ENCODE peak calls at places on chromosomes 13 and 19, in four cellular contexts. E is H9, W is small intestine, A is tibial nerve. Y is an unnamed sample.

GRCh38 chr13:114115796-114116195 is 16.6 kb downstream of the RASA3 start:
- DNase-seq in E (no peak), W (no peak), A (peak; percentile 4), Y (no peak)

GRCh38 chr13:85497652-85498051 is 301.6 kb downstream of the SLITRK6 start:
- DNase-seq in W (no peak), A (no peak), E (no peak), Y (no peak)

GRCh38 chr13:37198629-37199028 is 93.2 kb upstream of the CSNK1A1L start:
- DNase-seq in A (no peak), E (peak; percentile 51), W (no peak), Y (no peak)

GRCh38 chr19:30227661-30228112 is 144.5 kb upstream of the ZNF536 start:
- DNase-seq in A (no peak), W (peak; percentile 25), E (peak; percentile 72), Y (peak; percentile 62)

GRCh38 chr19:9251236-9251635 is 506 bp downstream of the OR7E24 start:
- DNase-seq in E (no peak), W (no peak), A (no peak), Y (no peak)

GRCh38 chr13:51324714-51325440 is 14.6 kb upstream of the SERPINE3 start:
- DNase-seq in W (no peak), E (peak; percentile 71), A (no peak), Y (no peak)

GRCh38 chr19:7337380-7338194 is 11.2 kb upstream of the ARHGEF18 start:
- DNase-seq in W (no peak), E (no peak), A (no peak), Y (no peak)

GRCh38 chr19:58544591-58545285 is 874 bp downstream of the TRIM28 start:
- DNase-seq in A (no peak), E (peak; percentile 28), W (peak; percentile 50), Y (no peak)

GRCh38 chr13:112711528-112712265 is 21.9 kb downstream of the ATP11A start:
- DNase-seq in A (peak; percentile 80), E (peak; percentile 93), W (peak; percentile 98), Y (peak; percentile 87)

GRCh38 chr13:107574517-107575215 is 640.7 kb downstream of the LIG4 start:
- DNase-seq in E (no peak), A (no peak), W (no peak), Y (no peak)

GRCh38 chr19:10352764-10353671 is 13.6 kb upstream of the ICAM3 start:
- DNase-seq in W (no peak), E (peak; percentile 98), A (peak; percentile 76), Y (no peak)

GRCh38 chr19:41263042-41263849 is 926 bp upstream of the HNRNPUL1 start:
- DNase-seq in W (peak; percentile 79), A (peak; percentile 53), E (peak; percentile 44), Y (peak; percentile 77)

GRCh38 chr19:49855676-49856573 is 5.0 kb downstream of the PTOV1 start:
- DNase-seq in W (no peak), E (no peak), A (no peak), Y (no peak)

GRCh38 chr13:40597735-40598365 is 68.6 kb downstream of the FOXO1 start:
- DNase-seq in W (no peak), A (no peak), E (no peak), Y (no peak)

GRCh38 chr13:43057653-43058317 is 34.4 kb downstream of the DNAJC15 start:
- DNase-seq in W (peak; percentile 37), E (peak; percentile 43), A (no peak), Y (no peak)

GRCh38 chr19:4984448-4984990 is 15.6 kb downstream of the KDM4B start:
- DNase-seq in W (no peak), A (no peak), E (no peak), Y (peak; percentile 48)

GRCh38 chr13:32754179-32754578 is 167.9 kb downstream of the PDS5B start:
- DNase-seq in A (no peak), E (no peak), W (no peak), Y (no peak)

GRCh38 chr19:40718774-40719391 is 2.0 kb downstream of the ITPKC start:
- DNase-seq in E (peak; percentile 57), A (peak; percentile 58), W (peak; percentile 96), Y (peak; percentile 70)

GRCh38 chr19:49889687-49890348 is 6.9 kb downstream of the IL4I1 start:
- DNase-seq in A (peak; percentile 54), E (peak; percentile 93), W (peak; percentile 64), Y (peak; percentile 93)

GRCh38 chr13:24252136-24252535 is 57.2 kb upstream of the C1QTNF9 start:
- DNase-seq in E (no peak), A (no peak), W (no peak), Y (no peak)

GRCh38 chr13:24249586-24249985 is 59.8 kb upstream of the C1QTNF9 start:
- DNase-seq in E (no peak), A (no peak), W (no peak), Y (no peak)

GRCh38 chr13:24251525-24251924 is 57.9 kb upstream of the C1QTNF9 start:
- DNase-seq in A (no peak), W (peak; percentile 61), E (no peak), Y (no peak)

GRCh38 chr13:24253520-24254150 is 55.7 kb upstream of the C1QTNF9 start:
- DNase-seq in E (no peak), A (no peak), W (no peak), Y (no peak)

GRCh38 chr13:24254151-24254810 is 55.1 kb upstream of the C1QTNF9 start:
- DNase-seq in A (no peak), W (peak; percentile 15), E (no peak), Y (no peak)
- H3K27ac ChIP-seq in A (peak overlapping the region; percentile 56), W (peak overlapping the region; percentile 54), E (no peak overlapping the region), Y (no peak overlapping the region)

GRCh38 chr19:55674841-55675660 is at the start of gene EPN1:
- DNase-seq in A (peak; percentile 89), W (peak; percentile 96), E (peak; percentile 98), Y (peak; percentile 98)

GRCh38 chr19:55673889-55674288 is 1.1 kb upstream of the EPN1 start:
- DNase-seq in W (no peak), A (no peak), E (no peak), Y (no peak)

GRCh38 chr19:55675661-55676354 is 782 bp downstream of the EPN1 start:
- DNase-seq in W (no peak), A (no peak), E (no peak), Y (no peak)

GRCh38 chr19:55673465-55673864 is 1.6 kb upstream of the EPN1 start:
- DNase-seq in E (no peak), W (no peak), A (no peak), Y (no peak)

DNA sequence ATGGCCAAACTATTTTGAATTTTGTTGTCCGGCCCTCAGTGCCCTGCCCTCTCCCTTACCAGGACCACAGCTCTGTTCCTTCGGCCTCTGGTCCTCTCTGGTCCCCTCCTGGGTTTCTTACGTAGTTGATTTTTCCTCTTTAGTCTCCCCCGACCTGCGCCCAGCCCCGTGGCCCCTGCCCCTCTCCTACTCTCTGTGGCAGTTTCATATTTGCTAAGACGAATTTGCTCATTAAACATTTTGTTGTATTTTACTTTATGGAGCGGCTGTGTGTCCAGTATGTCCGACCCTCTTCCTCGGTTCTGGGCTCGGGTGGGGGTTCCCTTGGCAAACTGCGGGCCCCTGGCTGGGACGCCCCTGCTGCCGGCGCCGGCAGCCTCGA is 576 bp upstream of the EPN1 start:
- DNase-seq in E (no peak), W (no peak), A (no peak), Y (no peak)
- H3K4me1 ChIP-seq in E (no peaks in the 10 kb centered on the region), W (peaks cover 6% of the 10 kb centered on the region), A (peaks cover 45% of the 10 kb centered on the region), Y (no peaks in the 10 kb centered on the region)

DNA sequence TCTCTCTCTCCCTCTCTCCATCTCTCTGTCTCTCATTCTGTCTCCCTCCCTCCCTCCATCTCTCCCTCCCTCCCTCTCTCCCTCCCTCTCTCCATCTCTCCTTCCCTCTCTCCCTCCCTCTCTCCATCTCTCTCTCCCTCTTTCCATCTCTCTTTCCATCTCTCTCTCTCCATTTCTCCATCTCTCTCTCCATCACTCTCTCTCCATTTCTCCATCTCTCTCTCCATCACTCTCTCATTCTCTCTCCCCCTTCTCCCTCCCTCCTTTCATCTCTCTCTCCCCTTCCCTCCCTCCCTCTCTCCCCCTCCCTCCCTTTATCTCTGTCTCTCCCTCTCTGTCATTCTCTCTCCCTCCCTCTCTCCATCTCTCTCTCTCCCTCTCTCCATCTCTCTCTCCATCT is 55.7 kb upstream of the NFIC start:
- DNase-seq in W (no peak), E (no peak), A (no peak), Y (no peak)
- H3K27ac ChIP-seq in W (no peak overlapping the region), E (no peak overlapping the region), A (no peak overlapping the region), Y (no peak overlapping the region)

GRCh38 chr19:2331601-2332246 is 3.2 kb downstream of the SPPL2B start:
- DNase-seq in W (no peak), A (no peak), E (no peak), Y (no peak)
- H3K4me1 ChIP-seq in W (peaks cover 2% of the 10 kb centered on the region), A (peaks cover 52% of the 10 kb centered on the region), E (peaks cover 5% of the 10 kb centered on the region), Y (no peaks in the 10 kb centered on the region)

GRCh38 chr19:801861-802496 is 4.7 kb downstream of the PTBP1 start:
- DNase-seq in E (peak; percentile 30), A (no peak), W (no peak), Y (no peak)

GRCh38 chr19:801030-801860 is 4.0 kb downstream of the PTBP1 start:
- DNase-seq in E (no peak), A (no peak), W (peak; percentile 44), Y (peak; percentile 93)

GRCh38 chr19:803686-804418 is 6.6 kb downstream of the PTBP1 start:
- DNase-seq in E (peak; percentile 27), A (no peak), W (no peak), Y (no peak)

GRCh38 chr19:802888-803561 is 5.8 kb downstream of the PTBP1 start:
- DNase-seq in W (no peak), E (peak; percentile 27), A (no peak), Y (no peak)

GRCh38 chr19:802497-802887 is 5.2 kb downstream of the PTBP1 start:
- DNase-seq in E (peak; percentile 26), A (no peak), W (no peak), Y (no peak)
- H3K27ac ChIP-seq in E (no peak overlapping the region), A (no peak overlapping the region), W (no peak overlapping the region), Y (no peak overlapping the region)

GRCh38 chr13:99270503-99270902 is 12.3 kb upstream of the GPR18 start:
- DNase-seq in W (no peak), A (no peak), E (no peak), Y (no peak)
- H3K4me1 ChIP-seq in W (no peaks in the 10 kb centered on the region), A (peaks cover 13% of the 10 kb centered on the region), E (no peaks in the 10 kb centered on the region), Y (no peaks in the 10 kb centered on the region)

GRCh38 chr19:17757125-17757524 is 5.8 kb downstream of the FCHO1 start:
- DNase-seq in E (no peak), A (no peak), W (peak; percentile 58), Y (peak; percentile 64)

GRCh38 chr19:17754634-17755532 is 3.6 kb downstream of the FCHO1 start:
- DNase-seq in A (no peak), E (no peak), W (no peak), Y (no peak)

GRCh38 chr19:17753976-17754375 is 2.7 kb downstream of the FCHO1 start:
- DNase-seq in W (no peak), A (no peak), E (no peak), Y (no peak)

GRCh38 chr19:17755977-17756670 is 4.8 kb downstream of the FCHO1 start:
- DNase-seq in E (peak; percentile 81), W (no peak), A (no peak), Y (no peak)

DNA sequence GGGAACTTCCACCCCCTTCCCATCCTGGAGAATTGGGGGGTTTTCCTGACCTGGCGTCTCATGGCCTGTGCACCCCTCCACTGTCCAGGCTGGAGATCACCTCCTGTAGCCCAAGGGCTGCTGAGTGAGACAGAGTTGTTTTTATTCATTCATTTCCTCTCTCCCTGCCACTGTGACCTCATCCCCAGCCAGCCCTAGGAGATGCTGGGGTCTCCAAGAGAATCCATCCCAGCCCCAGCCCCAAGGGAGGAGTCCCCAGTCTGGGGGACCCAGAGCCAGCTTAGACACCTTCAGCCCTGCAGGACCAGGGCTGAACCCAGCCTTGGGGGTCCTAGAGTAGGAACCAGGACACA is 4.2 kb downstream of the FCHO1 start:
- DNase-seq in W (no peak), E (no peak), A (no peak), Y (no peak)
- H3K27ac ChIP-seq in W (no peak overlapping the region), E (no peak overlapping the region), A (no peak overlapping the region), Y (no peak overlapping the region)